ENCODE peak calls at places on chromosomes 2 and 18, in seven cellular contexts. One of them, this sample, is unnamed.
A peak's percentile ranks its signal among the peaks of the same experiment; 100 is the strongest.

GRCh38 chr2:112162341-112162740 is 24.2 kb downstream of the FBLN7 start:
- DNase-seq in uterus: no peak
- DNase-seq in cardiac muscle cell: no peak
- DNase-seq in hepatocyte: no peak
- DNase-seq in NB4: no peak
- DNase-seq in psoas muscle: no peak
- DNase-seq in fibroblast of mammary gland: no peak
- DNase-seq in this sample: no peak

GRCh38 chr18:48408111-48408726 is 964 bp downstream of the ZBTB7C start:
- DNase-seq in psoas muscle: peak; percentile 59
- DNase-seq in fibroblast of mammary gland: no peak
- DNase-seq in cardiac muscle cell: no peak
- DNase-seq in uterus: no peak
- DNase-seq in NB4: no peak
- DNase-seq in hepatocyte: no peak
- DNase-seq in this sample: no peak

GRCh38 chr2:130728549-130729310 is at the start of gene GPR148:
- DNase-seq in uterus: no peak
- DNase-seq in NB4: no peak
- DNase-seq in hepatocyte: no peak
- DNase-seq in psoas muscle: no peak
- DNase-seq in cardiac muscle cell: no peak
- DNase-seq in fibroblast of mammary gland: no peak
- DNase-seq in this sample: no peak

GRCh38 chr2:107248932-107249331 is 363.0 kb upstream of the ST6GAL2 start:
- DNase-seq in uterus: no peak
- DNase-seq in psoas muscle: no peak
- DNase-seq in hepatocyte: no peak
- DNase-seq in NB4: no peak
- DNase-seq in fibroblast of mammary gland: no peak
- DNase-seq in cardiac muscle cell: no peak
- DNase-seq in this sample: no peak

GRCh38 chr2:118062048-118062447 is 26.2 kb upstream of the INSIG2 start:
- DNase-seq in cardiac muscle cell: peak; percentile 42
- DNase-seq in hepatocyte: no peak
- DNase-seq in uterus: no peak
- DNase-seq in fibroblast of mammary gland: peak; percentile 48
- DNase-seq in NB4: no peak
- DNase-seq in psoas muscle: no peak
- DNase-seq in this sample: peak; percentile 66

GRCh38 chr2:217371681-217372297 is 511.9 kb upstream of the TNP1 start:
- DNase-seq in cardiac muscle cell: no peak
- DNase-seq in uterus: no peak
- DNase-seq in fibroblast of mammary gland: no peak
- DNase-seq in NB4: no peak
- DNase-seq in psoas muscle: no peak
- DNase-seq in hepatocyte: no peak
- DNase-seq in this sample: no peak

GRCh38 chr18:31219395-31219794 is 56.7 kb upstream of the DSC1 start:
- DNase-seq in psoas muscle: no peak
- DNase-seq in uterus: no peak
- DNase-seq in hepatocyte: no peak
- DNase-seq in NB4: no peak
- DNase-seq in cardiac muscle cell: no peak
- DNase-seq in fibroblast of mammary gland: no peak
- DNase-seq in this sample: no peak

GRCh38 chr2:125313806-125314205 is 1288.7 kb downstream of the CNTNAP5 start:
- DNase-seq in fibroblast of mammary gland: no peak
- DNase-seq in NB4: no peak
- DNase-seq in hepatocyte: no peak
- DNase-seq in cardiac muscle cell: no peak
- DNase-seq in psoas muscle: no peak
- DNase-seq in uterus: no peak
- DNase-seq in this sample: no peak

GRCh38 chr2:176085861-176086771 is 2.4 kb upstream of the EVX2 start:
- DNase-seq in cardiac muscle cell: peak; percentile 34
- DNase-seq in fibroblast of mammary gland: peak; percentile 38
- DNase-seq in hepatocyte: peak; percentile 76
- DNase-seq in NB4: peak; percentile 80
- DNase-seq in uterus: no peak
- DNase-seq in psoas muscle: no peak
- DNase-seq in this sample: peak; percentile 37

GRCh38 chr2:165369131-165369935 is 100.2 kb upstream of the CSRNP3 start:
- DNase-seq in uterus: no peak
- DNase-seq in NB4: no peak
- DNase-seq in hepatocyte: peak; percentile 32
- DNase-seq in psoas muscle: no peak
- DNase-seq in cardiac muscle cell: no peak
- DNase-seq in fibroblast of mammary gland: peak; percentile 2
- DNase-seq in this sample: peak; percentile 83

GRCh38 chr2:170213651-170214050 is 35.7 kb downstream of the MYO3B start:
- DNase-seq in uterus: no peak
- DNase-seq in hepatocyte: no peak
- DNase-seq in cardiac muscle cell: peak; percentile 26
- DNase-seq in NB4: no peak
- DNase-seq in fibroblast of mammary gland: no peak
- DNase-seq in psoas muscle: no peak
- DNase-seq in this sample: no peak

GRCh38 chr2:180322781-180323180 is 315.7 kb upstream of the CWC22 start:
- DNase-seq in fibroblast of mammary gland: peak; percentile 43
- DNase-seq in NB4: no peak
- DNase-seq in psoas muscle: no peak
- DNase-seq in hepatocyte: no peak
- DNase-seq in cardiac muscle cell: peak; percentile 27
- DNase-seq in uterus: no peak
- DNase-seq in this sample: peak; percentile 49

GRCh38 chr2:11716689-11717321 is 29.6 kb upstream of the LPIN1 start:
- DNase-seq in hepatocyte: peak; percentile 30
- DNase-seq in cardiac muscle cell: peak; percentile 87
- DNase-seq in fibroblast of mammary gland: peak; percentile 76
- DNase-seq in uterus: no peak
- DNase-seq in NB4: no peak
- DNase-seq in psoas muscle: no peak
- DNase-seq in this sample: peak; percentile 87

GRCh38 chr2:22887426-22887825 is 497.6 kb upstream of the KLHL29 start:
- DNase-seq in NB4: no peak
- DNase-seq in fibroblast of mammary gland: no peak
- DNase-seq in psoas muscle: no peak
- DNase-seq in cardiac muscle cell: no peak
- DNase-seq in hepatocyte: no peak
- DNase-seq in uterus: no peak
- DNase-seq in this sample: no peak

GRCh38 chr18:74455386-74455785 is 1.7 kb downstream of the DIPK1C start:
- DNase-seq in uterus: no peak
- DNase-seq in hepatocyte: no peak
- DNase-seq in fibroblast of mammary gland: no peak
- DNase-seq in cardiac muscle cell: no peak
- DNase-seq in NB4: no peak
- DNase-seq in psoas muscle: no peak
- DNase-seq in this sample: no peak
- H3K4me3 ChIP-seq in uterus: no peak overlapping the region
- H3K4me3 ChIP-seq in hepatocyte: no peak overlapping the region
- H3K4me3 ChIP-seq in fibroblast of mammary gland: no peak overlapping the region
- H3K4me3 ChIP-seq in cardiac muscle cell: no peak overlapping the region
- H3K4me3 ChIP-seq in NB4: no peak overlapping the region
- H3K4me3 ChIP-seq in psoas muscle: no peak overlapping the region
- H3K4me3 ChIP-seq in this sample: no peak overlapping the region

GRCh38 chr2:99085400-99085799 is 56.1 kb upstream of the C2orf15 start:
- DNase-seq in cardiac muscle cell: peak; percentile 13
- DNase-seq in uterus: no peak
- DNase-seq in NB4: peak; percentile 54
- DNase-seq in fibroblast of mammary gland: peak; percentile 26
- DNase-seq in hepatocyte: no peak
- DNase-seq in psoas muscle: no peak
- DNase-seq in this sample: no peak
- TF ChIP-seq CTCF in cardiac muscle cell: peak; percentile 35
- TF ChIP-seq CTCF in uterus: no peak
- TF ChIP-seq CTCF in NB4: peak; percentile 64
- TF ChIP-seq CTCF in fibroblast of mammary gland: peak; percentile 19
- TF ChIP-seq CTCF in hepatocyte: no peak
- TF ChIP-seq CTCF in psoas muscle: peak; percentile 9
- TF ChIP-seq CTCF in this sample: peak; percentile 29

GRCh38 chr2:7468448-7468828 is 551.2 kb downstream of the RNF144A start:
- DNase-seq in psoas muscle: no peak
- DNase-seq in hepatocyte: no peak
- DNase-seq in cardiac muscle cell: no peak
- DNase-seq in NB4: no peak
- DNase-seq in uterus: no peak
- DNase-seq in fibroblast of mammary gland: no peak
- DNase-seq in this sample: no peak
- H3K4me3 ChIP-seq in psoas muscle: no peak overlapping the region
- H3K4me3 ChIP-seq in hepatocyte: no peak overlapping the region
- H3K4me3 ChIP-seq in cardiac muscle cell: no peak overlapping the region
- H3K4me3 ChIP-seq in NB4: no peak overlapping the region
- H3K4me3 ChIP-seq in uterus: no peak overlapping the region
- H3K4me3 ChIP-seq in fibroblast of mammary gland: no peak overlapping the region
- H3K4me3 ChIP-seq in this sample: no peak overlapping the region

GRCh38 chr2:239979243-239980023 is 45.7 kb downstream of the NDUFA10 start:
- DNase-seq in cardiac muscle cell: peak; percentile 58
- DNase-seq in NB4: peak; percentile 78
- DNase-seq in fibroblast of mammary gland: peak; percentile 52
- DNase-seq in uterus: no peak
- DNase-seq in psoas muscle: no peak
- DNase-seq in hepatocyte: peak; percentile 72
- DNase-seq in this sample: peak; percentile 43
- TF ChIP-seq CTCF in cardiac muscle cell: peak; percentile 49
- TF ChIP-seq CTCF in NB4: peak; percentile 59
- TF ChIP-seq CTCF in fibroblast of mammary gland: peak; percentile 44
- TF ChIP-seq CTCF in uterus: peak; percentile 20
- TF ChIP-seq CTCF in psoas muscle: no peak
- TF ChIP-seq CTCF in hepatocyte: peak; percentile 52
- TF ChIP-seq CTCF in this sample: peak; percentile 56

DNA sequence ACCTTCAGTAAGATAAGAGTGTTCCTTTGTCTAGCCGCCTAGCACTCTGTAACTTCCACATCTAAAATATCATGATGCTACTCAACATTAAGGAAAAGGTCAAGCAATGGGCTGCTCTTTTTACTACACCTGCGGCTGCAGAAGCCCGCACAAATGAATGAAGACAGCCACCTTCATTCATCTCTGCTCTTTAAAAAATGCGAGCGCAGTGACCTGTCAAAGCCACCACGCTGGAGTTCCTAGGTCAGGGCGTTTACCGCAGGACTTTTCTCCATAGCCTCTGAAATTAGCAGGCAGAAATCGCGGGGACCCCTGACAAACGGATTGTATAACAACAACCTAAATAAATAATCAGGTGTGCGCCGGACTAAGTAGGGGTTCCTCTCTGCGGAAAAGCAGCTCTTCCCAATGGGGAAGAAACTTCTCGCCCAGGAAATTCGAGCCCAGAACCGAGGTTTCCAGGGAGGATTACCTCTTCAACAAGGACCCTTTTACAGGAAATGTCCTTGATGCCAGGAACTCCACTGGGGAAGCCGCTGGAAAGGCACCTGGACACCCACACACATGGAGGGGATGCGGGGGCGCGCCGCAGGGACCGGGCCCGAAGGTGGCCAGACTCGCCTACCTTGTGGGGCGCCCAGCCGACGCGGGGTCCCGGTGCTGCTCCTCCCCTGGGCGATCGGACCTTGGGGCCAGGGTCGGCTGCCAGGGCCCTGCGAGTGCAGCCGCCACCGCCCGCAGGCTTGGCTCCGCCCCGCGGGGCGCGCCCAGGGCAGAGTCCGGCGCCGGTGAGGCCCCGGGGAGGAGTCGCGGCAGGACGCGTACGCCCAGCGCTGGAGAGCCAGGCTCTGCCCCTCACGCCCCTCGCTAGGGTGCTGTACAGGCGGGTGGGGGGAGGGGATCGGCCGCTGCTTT is at the start of gene CCDC68:
- DNase-seq in hepatocyte: peak; percentile 75
- DNase-seq in cardiac muscle cell: peak; percentile 57
- DNase-seq in uterus: no peak
- DNase-seq in psoas muscle: peak; percentile 58
- DNase-seq in NB4: no peak
- DNase-seq in fibroblast of mammary gland: no peak
- DNase-seq in this sample: no peak
- H3K4me3 ChIP-seq in hepatocyte: peak within 1 kb of the TSS; percentile 26
- H3K4me3 ChIP-seq in cardiac muscle cell: peak within 1 kb of the TSS; percentile 29
- H3K4me3 ChIP-seq in uterus: peak within 1 kb of the TSS; percentile 46
- H3K4me3 ChIP-seq in psoas muscle: peak within 1 kb of the TSS; percentile 62
- H3K4me3 ChIP-seq in NB4: no peak within 1 kb of the TSS
- H3K4me3 ChIP-seq in fibroblast of mammary gland: peak within 1 kb of the TSS; percentile 43
- H3K4me3 ChIP-seq in this sample: peak within 1 kb of the TSS; percentile 61

This sample was measured in fibroblast of the aortic adventitia.